ENCODE peak calls at places on chromosomes 3 and 15, in seven cellular contexts. N is cardiac muscle cell, W is uterus, S is HCT116, G is dorsolateral prefrontal cortex, L is upper lobe of right lung, M is tibial artery. K is an unnamed sample.

GRCh38 chr3:196268270-196269163 is 19.0 kb downstream of the PCYT1A start:
- DNase-seq in S (no peak), N (no peak), L (no peak), M (no peak), G (no peak), W (no peak), K (peak)

GRCh38 chr3:188284455-188285212 is 130.7 kb downstream of the LPP start:
- DNase-seq in N (no peak), L (no peak), G (no peak), W (no peak), S (no peak), M (no peak), K (no peak)

GRCh38 chr3:9843715-9844438 is at the start of gene RPUSD3:
- DNase-seq in N (peak), L (peak), S (peak), M (peak), G (peak), W (peak), K (peak)

GRCh38 chr3:130661116-130661515 is 85.5 kb downstream of the PIK3R4 start:
- DNase-seq in M (no peak), L (no peak), N (no peak), W (no peak), S (no peak), G (no peak), K (no peak)

GRCh38 chr15:67927501-67928156 is 87.8 kb upstream of the RNU6-1 start:
- DNase-seq in N (peak), G (no peak), S (no peak), L (peak), M (peak), W (peak), K (no peak)

GRCh38 chr3:71724584-71725278 is 471 bp downstream of the EIF4E3 start:
- DNase-seq in L (peak), N (peak), S (no peak), G (no peak), M (peak), W (peak), K (peak)

GRCh38 chr15:98405013-98405412 is 243.3 kb upstream of the IGF1R start:
- DNase-seq in N (no peak), W (no peak), M (no peak), S (no peak), G (no peak), L (no peak), K (no peak)

GRCh38 chr3:61237858-61238257 is 13.4 kb downstream of the FHIT start:
- DNase-seq in S (no peak), N (no peak), W (no peak), G (no peak), M (no peak), L (no peak), K (no peak)

GRCh38 chr15:60744826-60745225 is 265.9 kb upstream of the ICE2 start:
- DNase-seq in S (no peak), W (peak), N (no peak), G (peak), L (no peak), M (no peak), K (no peak)

GRCh38 chr15:74428442-74428787 is 5.3 kb downstream of the SEMA7A start:
- DNase-seq in S (no peak), W (no peak), G (no peak), M (no peak), N (no peak), L (no peak), K (no peak)

GRCh38 chr3:53823026-53823955 is 22.9 kb downstream of the CHDH start:
- DNase-seq in W (no peak), G (no peak), S (no peak), L (peak), N (no peak), M (peak), K (peak)

GRCh38 chr3:182971637-182972036 is 8.7 kb downstream of the DCUN1D1 start:
- DNase-seq in M (no peak), L (no peak), W (no peak), G (no peak), S (no peak), N (no peak), K (no peak)

GRCh38 chr15:52102468-52102867 is 10.1 kb downstream of the BCL2L10 start:
- DNase-seq in N (no peak), S (no peak), W (no peak), M (no peak), L (no peak), G (no peak), K (peak)

GRCh38 chr3:112793311-112794081 is 53.2 kb downstream of the CD200R1L start:
- DNase-seq in L (no peak), M (no peak), W (peak), G (no peak), N (no peak), S (no peak), K (no peak)

GRCh38 chr3:169295912-169296311 is 367.6 kb downstream of the MECOM start:
- DNase-seq in S (no peak), W (no peak), N (no peak), L (no peak), M (no peak), G (no peak), K (no peak)

GRCh38 chr3:7658294-7658693 is 797.4 kb downstream of the GRM7 start:
- DNase-seq in G (no peak), S (no peak), L (no peak), W (no peak), N (no peak), M (no peak), K (no peak)

GRCh38 chr3:194006-194405 is 2.6 kb upstream of the CHL1 start:
- DNase-seq in G (no peak), L (no peak), N (no peak), M (no peak), S (no peak), W (no peak), K (no peak)

GRCh38 chr3:46716461-46717441 is 918 bp downstream of the PRSS50 start:
- DNase-seq in W (no peak), M (peak), S (no peak), L (peak), N (no peak), G (peak), K (peak)

GRCh38 chr3:21894459-21895083 is 143.6 kb upstream of the ZNF385D start:
- DNase-seq in W (no peak), L (no peak), S (no peak), G (no peak), N (peak), M (no peak), K (no peak)

GRCh38 chr3:108051005-108051404 is 39.8 kb downstream of the CD47 start:
- DNase-seq in S (no peak), M (no peak), L (no peak), N (peak), W (no peak), G (no peak), K (no peak)

DNA sequence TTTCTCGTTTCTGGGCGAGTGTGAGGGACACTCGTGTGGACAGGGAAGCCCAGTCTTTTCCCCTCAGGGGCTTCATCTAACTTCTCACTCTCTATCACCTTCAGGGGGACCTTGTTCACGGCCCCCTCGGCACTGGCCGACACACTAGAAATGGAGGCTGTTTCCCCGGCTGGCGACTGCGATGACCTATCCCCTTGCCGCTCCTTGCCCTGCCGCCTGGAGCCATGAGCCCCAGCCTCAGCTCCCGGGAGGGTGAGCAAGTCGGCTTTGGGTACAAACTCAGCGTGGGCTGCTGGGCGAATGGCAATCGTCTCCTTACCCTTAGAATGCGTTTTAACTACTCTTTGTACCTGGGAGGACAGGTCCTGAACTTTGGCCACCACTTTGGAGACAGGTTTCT is 41.0 kb downstream of the FMN1 start:
- DNase-seq in L (no peak), W (no peak), S (no peak), N (no peak), M (no peak), G (no peak), K (no peak)
- H3K4me3 ChIP-seq in L (peak), W (no peak), S (no peak), N (no peak), M (peak), G (no peak), K (no peak)

GRCh38 chr3:58464875-58465274 is 27.0 kb upstream of the KCTD6 start:
- DNase-seq in L (no peak), M (no peak), S (peak), N (no peak), G (no peak), W (no peak), K (no peak)

GRCh38 chr3:58466899-58467563 is 24.9 kb upstream of the KCTD6 start:
- DNase-seq in S (no peak), L (no peak), W (no peak), M (no peak), N (no peak), G (no peak), K (peak)

GRCh38 chr3:58463181-58463941 is 28.5 kb upstream of the KCTD6 start:
- DNase-seq in M (peak), N (peak), S (peak), W (peak), L (peak), G (peak), K (peak)

GRCh38 chr3:58462829-58463180 is 29.1 kb upstream of the KCTD6 start:
- DNase-seq in S (no peak), L (no peak), M (no peak), N (no peak), G (no peak), W (no peak), K (peak)

DNA sequence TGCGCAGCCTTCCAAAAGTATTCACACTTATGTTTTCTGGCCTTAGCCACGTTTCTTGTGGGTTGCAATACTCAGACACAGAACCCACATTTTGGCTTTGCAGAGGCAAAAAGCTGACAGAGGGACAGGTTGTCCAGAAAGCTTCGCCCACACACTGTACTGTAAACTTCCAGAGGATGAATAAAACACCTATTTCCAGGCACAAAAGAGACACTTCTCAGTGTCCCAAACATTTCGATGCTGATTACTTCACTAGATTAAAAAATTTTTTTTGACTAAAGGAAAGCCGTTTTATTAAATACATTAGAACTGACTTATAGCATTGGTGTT is 28.0 kb upstream of the KCTD6 start:
- DNase-seq in N (no peak), M (no peak), S (no peak), L (no peak), G (no peak), W (no peak), K (no peak)
- H3K4me3 ChIP-seq in N (no peak), M (peak), S (no peak), L (no peak), G (peak), W (no peak), K (no peak)

GRCh38 chr15:26867199-26868007 is 541 bp downstream of the GABRA5 start:
- DNase-seq in W (no peak), N (peak), G (no peak), L (no peak), M (no peak), S (no peak), K (peak)
- H3K4me3 ChIP-seq in W (no peak), N (peak), G (peak), L (no peak), M (no peak), S (no peak), K (peak)

GRCh38 chr3:127456471-127457093 is 134.0 kb downstream of the TPRA1 start:
- DNase-seq in M (peak), L (peak), S (no peak), W (no peak), N (no peak), G (no peak), K (peak)

GRCh38 chr3:127455541-127456450 is 134.7 kb downstream of the TPRA1 start:
- DNase-seq in W (peak), S (peak), L (peak), N (peak), G (peak), M (peak), K (peak)

GRCh38 chr3:127454051-127454450 is 136.5 kb downstream of the TPRA1 start:
- DNase-seq in L (peak), G (no peak), N (no peak), W (peak), S (no peak), M (peak), K (peak)

GRCh38 chr3:127457094-127457475 is 133.4 kb downstream of the TPRA1 start:
- DNase-seq in W (no peak), G (peak), S (no peak), M (peak), N (peak), L (peak), K (peak)

GRCh38 chr3:127454968-127455367 is 135.6 kb downstream of the TPRA1 start:
- DNase-seq in N (no peak), W (no peak), M (peak), G (no peak), S (no peak), L (peak), K (no peak)
- H3K4me3 ChIP-seq in N (no peak), W (no peak), M (no peak), G (no peak), S (no peak), L (no peak), K (no peak)

GRCh38 chr15:90031231-90031791 is 30.2 kb downstream of the ZNF710 start:
- DNase-seq in L (peak), S (no peak), M (peak), G (no peak), N (no peak), W (no peak), K (peak)
- H3K4me3 ChIP-seq in L (no peak), S (no peak), M (no peak), G (no peak), N (no peak), W (no peak), K (no peak)

DNA sequence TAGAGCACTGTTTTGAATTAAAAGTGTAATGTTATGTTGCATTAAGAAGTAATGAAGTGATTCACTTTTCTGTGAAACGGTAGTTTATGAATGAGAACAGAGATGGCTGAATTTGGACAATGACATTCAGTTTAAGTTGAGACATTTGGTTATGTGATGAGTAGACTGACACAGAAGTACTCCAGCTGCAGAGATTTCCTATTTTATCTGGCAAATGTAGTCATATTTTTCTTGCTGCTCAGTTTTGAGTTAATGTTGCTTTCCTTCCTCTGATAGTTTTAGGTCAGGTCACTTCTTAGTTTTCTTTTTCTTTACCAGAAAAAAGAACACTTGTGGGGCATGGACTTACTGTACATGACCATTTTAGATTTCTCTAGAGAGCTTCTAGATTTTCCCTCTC is 51.2 kb downstream of the ASB7 start:
- DNase-seq in S (no peak), N (no peak), W (no peak), L (no peak), G (no peak), M (no peak), K (no peak)
- H3K4me3 ChIP-seq in S (no peak), N (no peak), W (no peak), L (no peak), G (no peak), M (no peak), K (no peak)

GRCh38 chr15:56608993-56609392 is 124.3 kb downstream of the ZNF280D start:
- DNase-seq in L (no peak), G (no peak), M (no peak), W (no peak), S (no peak), N (no peak), K (no peak)
- H3K4me3 ChIP-seq in L (no peak), G (no peak), M (no peak), W (no peak), S (no peak), N (no peak), K (no peak)

DNA sequence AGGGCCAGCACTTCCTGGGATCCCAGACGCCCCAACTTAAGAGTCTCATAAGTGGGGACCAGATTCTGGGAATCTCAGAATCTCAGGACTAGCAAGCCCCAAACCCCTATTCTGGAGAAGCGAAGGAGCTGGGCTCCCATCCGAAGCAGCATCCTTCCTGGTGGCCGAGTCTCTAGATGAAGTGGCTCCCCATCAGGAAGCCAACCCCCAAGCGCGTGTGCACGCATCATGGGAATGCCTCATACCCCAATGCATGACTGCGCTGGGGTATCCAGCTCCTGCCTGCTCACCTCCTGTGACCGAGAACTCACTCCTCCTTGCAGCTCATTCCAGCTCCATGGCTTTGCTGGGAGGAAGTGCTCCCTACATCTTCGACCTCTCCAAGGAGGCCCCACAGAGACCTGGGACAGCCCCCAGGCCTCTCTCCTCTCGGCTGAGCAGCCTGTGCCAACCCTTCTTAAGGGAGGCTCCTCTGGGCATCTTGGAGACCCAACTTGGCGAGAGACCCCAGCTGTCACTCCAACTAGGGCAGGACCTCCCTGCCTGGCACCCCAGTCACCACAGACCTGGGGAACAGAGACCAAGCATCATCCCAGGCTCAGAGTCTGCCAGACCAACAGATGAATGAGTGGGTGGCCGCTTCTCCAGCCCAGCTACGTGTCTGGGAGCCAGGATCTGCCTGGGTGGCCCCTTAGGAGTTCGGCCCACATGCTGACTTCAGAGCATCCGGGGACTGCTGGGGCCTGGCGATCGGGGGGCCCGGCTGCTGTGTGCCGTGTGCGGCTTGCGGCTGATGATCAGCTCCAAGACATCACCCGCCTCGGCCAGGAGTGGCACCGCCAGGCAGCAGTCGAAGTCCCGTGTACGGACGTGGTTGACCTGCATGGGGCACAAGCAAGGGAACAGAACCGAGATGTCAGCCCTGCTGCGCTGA is 46.9 kb downstream of the GRIP2 start:
- DNase-seq in M (peak), S (no peak), N (no peak), L (peak), G (no peak), W (no peak), K (no peak)
- H3K4me3 ChIP-seq in M (no peak), S (no peak), N (no peak), L (no peak), G (no peak), W (no peak), K (no peak)

DNA sequence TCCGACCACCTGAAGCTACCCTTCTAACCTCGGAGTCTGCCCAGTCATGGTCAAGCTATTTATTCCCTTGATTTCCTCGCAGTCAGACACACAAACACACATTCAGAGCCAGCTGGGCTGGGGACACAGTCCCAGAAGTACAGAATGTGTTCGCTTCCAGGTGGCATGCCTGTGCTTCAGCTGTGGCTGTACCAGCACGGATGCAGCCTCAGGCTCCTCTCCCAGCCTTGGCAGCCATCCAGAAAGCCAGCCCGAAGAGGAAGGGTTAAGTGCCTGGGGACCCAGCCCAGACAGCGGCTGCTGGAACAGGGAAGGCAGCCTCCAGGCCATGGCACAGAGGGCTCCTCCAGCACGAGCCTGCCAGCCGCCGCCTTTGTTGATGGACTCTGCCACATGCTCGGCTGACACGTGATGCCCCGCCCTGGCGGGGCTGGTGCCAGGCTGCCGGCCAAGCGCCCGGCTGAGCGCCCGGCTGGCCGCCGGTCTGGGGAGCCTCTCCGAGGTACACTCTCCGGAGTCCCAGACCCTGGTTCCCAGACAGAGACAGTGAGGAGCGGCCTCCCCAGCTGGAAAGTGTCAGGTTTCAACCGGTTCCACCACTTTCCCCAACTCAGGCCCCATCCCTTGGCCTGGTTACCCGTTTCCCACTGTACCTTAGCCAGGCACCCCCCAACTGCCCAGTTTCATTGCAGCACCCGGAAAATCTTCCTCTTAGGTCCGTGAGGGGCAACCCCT is 5.4 kb downstream of the BMF start:
- DNase-seq in W (peak), L (peak), S (no peak), N (peak), M (peak), G (peak), K (peak)
- H3K4me3 ChIP-seq in W (no peak), L (no peak), S (peak), N (peak), M (peak), G (no peak), K (no peak)

K was measured in endodermal cell.